ENCODE peak calls at places on chromosomes 4 and X, in four cellular contexts. One of them, this sample, is unnamed.

GRCh38 chr4:181976743-181977142 is 266.5 kb upstream of the TENM3 start:
- DNase-seq in heart left ventricle: no peak
- DNase-seq in spleen: no peak
- DNase-seq in K562: no peak
- DNase-seq in this sample: no peak

GRCh38 chr4:186027405-186027804 is 41.6 kb upstream of the TLR3 start:
- DNase-seq in heart left ventricle: no peak
- DNase-seq in spleen: no peak
- DNase-seq in K562: no peak
- DNase-seq in this sample: peak

GRCh38 chrX:661154-661553 is 30.6 kb downstream of the SHOX start:
- DNase-seq in heart left ventricle: no peak
- DNase-seq in spleen: peak
- DNase-seq in K562: no peak
- DNase-seq in this sample: no peak

GRCh38 chr4:145935253-145936141 is 3.1 kb downstream of the ZNF827 start:
- DNase-seq in heart left ventricle: peak
- DNase-seq in spleen: no peak
- DNase-seq in K562: peak
- DNase-seq in this sample: no peak

GRCh38 chrX:74449937-74450330 is 28.6 kb downstream of the SLC16A2 start:
- DNase-seq in heart left ventricle: no peak
- DNase-seq in spleen: no peak
- DNase-seq in K562: no peak
- DNase-seq in this sample: no peak

GRCh38 chr4:8169763-8170162 is 11.2 kb upstream of the ABLIM2 start:
- DNase-seq in heart left ventricle: no peak
- DNase-seq in spleen: no peak
- DNase-seq in K562: no peak
- DNase-seq in this sample: no peak

GRCh38 chr4:137510866-137511265 is 21.4 kb downstream of the PCDH18 start:
- DNase-seq in heart left ventricle: no peak
- DNase-seq in spleen: no peak
- DNase-seq in K562: no peak
- DNase-seq in this sample: no peak

GRCh38 chr4:170051402-170051801 is 25.2 kb upstream of the MFAP3L start:
- DNase-seq in heart left ventricle: no peak
- DNase-seq in spleen: no peak
- DNase-seq in K562: no peak
- DNase-seq in this sample: no peak

GRCh38 chr4:137519406-137519805 is 12.9 kb downstream of the PCDH18 start:
- DNase-seq in heart left ventricle: no peak
- DNase-seq in spleen: no peak
- DNase-seq in K562: no peak
- DNase-seq in this sample: no peak

GRCh38 chr4:183178201-183178600 is 79.1 kb downstream of the WWC2 start:
- DNase-seq in heart left ventricle: no peak
- DNase-seq in spleen: no peak
- DNase-seq in K562: no peak
- DNase-seq in this sample: no peak

GRCh38 chr4:110540606-110541440 is 64.9 kb downstream of the ENPEP start:
- DNase-seq in heart left ventricle: no peak
- DNase-seq in spleen: no peak
- DNase-seq in K562: no peak
- DNase-seq in this sample: no peak

GRCh38 chrX:71085900-71086299 is 9.8 kb upstream of the FOXO4 start:
- DNase-seq in heart left ventricle: no peak
- DNase-seq in spleen: peak
- DNase-seq in K562: no peak
- DNase-seq in this sample: no peak

GRCh38 chr4:123024710-123025109 is 102.3 kb upstream of the NUDT6 start:
- DNase-seq in heart left ventricle: no peak
- DNase-seq in spleen: no peak
- DNase-seq in K562: no peak
- DNase-seq in this sample: no peak

GRCh38 chrX:15269618-15270521 is at the start of gene ASB9:
- DNase-seq in heart left ventricle: peak
- DNase-seq in spleen: no peak
- DNase-seq in K562: peak
- DNase-seq in this sample: no peak

GRCh38 chr4:23242962-23243361 is 550.2 kb downstream of the GBA3 start:
- DNase-seq in heart left ventricle: no peak
- DNase-seq in spleen: no peak
- DNase-seq in K562: no peak
- DNase-seq in this sample: no peak

GRCh38 chrX:5644786-5645185 is 583.9 kb downstream of the NLGN4X start:
- DNase-seq in heart left ventricle: no peak
- DNase-seq in spleen: no peak
- DNase-seq in K562: no peak
- DNase-seq in this sample: no peak

GRCh38 chrX:136625246-136625645 is 22.7 kb upstream of the CD40LG start:
- DNase-seq in heart left ventricle: no peak
- DNase-seq in spleen: no peak
- DNase-seq in K562: no peak
- DNase-seq in this sample: no peak

GRCh38 chrX:6959006-6959405 is 188.5 kb upstream of the STS start:
- DNase-seq in heart left ventricle: no peak
- DNase-seq in spleen: no peak
- DNase-seq in K562: no peak
- DNase-seq in this sample: no peak

GRCh38 chr4:779555-779954 is 46.4 kb downstream of the CPLX1 start:
- DNase-seq in heart left ventricle: no peak
- DNase-seq in spleen: no peak
- DNase-seq in K562: no peak
- DNase-seq in this sample: no peak

GRCh38 chr4:159101983-159102622 is 776 bp upstream of the RAPGEF2 start:
- DNase-seq in heart left ventricle: no peak
- DNase-seq in spleen: no peak
- DNase-seq in K562: no peak
- DNase-seq in this sample: no peak

GRCh38 chrX:82141942-82142341 is 940.0 kb downstream of the SH3BGRL start:
- DNase-seq in heart left ventricle: no peak
- DNase-seq in spleen: no peak
- DNase-seq in K562: no peak
- DNase-seq in this sample: no peak

GRCh38 chrX:119573840-119574393 is 446 bp upstream of the UBE2A start:
- DNase-seq in heart left ventricle: peak
- DNase-seq in spleen: no peak
- DNase-seq in K562: peak
- DNase-seq in this sample: no peak

GRCh38 chr4:7392438-7393374 is 42.0 kb downstream of the PSAPL1 start:
- DNase-seq in heart left ventricle: no peak
- DNase-seq in spleen: peak
- DNase-seq in K562: peak
- DNase-seq in this sample: peak

GRCh38 chr4:89249716-89250361 is 57.8 kb downstream of the GPRIN3 start:
- DNase-seq in heart left ventricle: no peak
- DNase-seq in spleen: no peak
- DNase-seq in K562: no peak
- DNase-seq in this sample: no peak

GRCh38 chr4:26171953-26172352 is 148.9 kb upstream of the RBPJ start:
- DNase-seq in heart left ventricle: no peak
- DNase-seq in spleen: no peak
- DNase-seq in K562: no peak
- DNase-seq in this sample: no peak

GRCh38 chr4:155377281-155377680 is 516 bp upstream of the MAP9 start:
- DNase-seq in heart left ventricle: no peak
- DNase-seq in spleen: no peak
- DNase-seq in K562: no peak
- DNase-seq in this sample: no peak

GRCh38 chr4:155371432-155372043 is 5.2 kb downstream of the MAP9 start:
- DNase-seq in heart left ventricle: no peak
- DNase-seq in spleen: no peak
- DNase-seq in K562: peak
- DNase-seq in this sample: no peak

DNA sequence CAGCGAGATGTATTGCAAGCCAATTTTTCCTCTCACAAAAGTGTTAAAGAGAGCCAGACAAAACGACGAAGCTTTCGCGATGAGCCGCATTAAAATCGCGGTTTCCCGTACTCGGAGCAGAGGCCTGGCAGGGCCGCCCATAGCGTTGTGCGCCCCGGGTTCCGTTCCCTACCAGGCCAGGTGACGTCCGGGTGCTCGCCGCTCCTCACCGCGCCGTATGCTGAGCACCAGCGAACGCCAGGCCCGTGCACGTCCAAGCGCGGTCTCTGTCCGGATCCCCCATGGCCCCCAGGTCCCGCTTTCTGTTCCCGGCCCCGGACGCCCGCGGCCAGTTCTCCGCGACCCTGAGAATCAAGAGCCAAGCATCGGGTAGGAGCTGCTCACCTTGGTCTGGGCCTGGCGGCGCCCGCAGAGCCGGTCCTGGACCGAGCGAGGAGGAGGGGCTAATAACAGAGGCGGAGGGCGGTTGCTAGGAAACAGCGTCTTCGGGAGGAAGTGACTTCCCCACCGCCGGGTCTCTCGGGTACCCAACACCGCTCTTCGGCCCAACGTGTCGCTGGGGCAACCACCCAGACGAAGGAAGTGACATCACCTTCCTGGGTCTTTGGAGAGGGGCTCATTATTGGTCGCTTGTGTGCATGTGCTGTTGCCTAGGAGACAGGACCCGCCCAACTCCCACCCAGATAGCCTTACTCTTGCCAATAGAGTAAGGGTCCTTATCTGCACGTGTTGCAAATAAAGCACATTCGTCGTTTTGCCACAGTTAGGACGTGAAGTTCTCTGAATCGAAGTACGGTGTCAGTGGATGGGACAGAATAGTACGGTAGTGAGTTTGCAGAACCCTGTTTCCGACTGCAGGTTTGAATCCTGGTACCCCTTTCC is at the start of gene MAP9:
- DNase-seq in heart left ventricle: peak
- DNase-seq in spleen: peak
- DNase-seq in K562: peak
- DNase-seq in this sample: no peak
- TF ChIP-seq POLR2A in heart left ventricle: no peak
- TF ChIP-seq POLR2A in spleen: no peak
- TF ChIP-seq POLR2A in K562: no peak
- TF ChIP-seq POLR2A in this sample: no peak

GRCh38 chrX:118513120-118513899 is 17.7 kb downstream of the DOCK11 start:
- DNase-seq in heart left ventricle: no peak
- DNase-seq in spleen: no peak
- DNase-seq in K562: no peak
- DNase-seq in this sample: no peak

GRCh38 chrX:118508221-118508620 is 12.6 kb downstream of the DOCK11 start:
- DNase-seq in heart left ventricle: no peak
- DNase-seq in spleen: no peak
- DNase-seq in K562: no peak
- DNase-seq in this sample: no peak

GRCh38 chrX:118510076-118510475 is 14.5 kb downstream of the DOCK11 start:
- DNase-seq in heart left ventricle: no peak
- DNase-seq in spleen: no peak
- DNase-seq in K562: no peak
- DNase-seq in this sample: peak

GRCh38 chrX:118507766-118508165 is 12.2 kb downstream of the DOCK11 start:
- DNase-seq in heart left ventricle: no peak
- DNase-seq in spleen: no peak
- DNase-seq in K562: no peak
- DNase-seq in this sample: no peak

DNA sequence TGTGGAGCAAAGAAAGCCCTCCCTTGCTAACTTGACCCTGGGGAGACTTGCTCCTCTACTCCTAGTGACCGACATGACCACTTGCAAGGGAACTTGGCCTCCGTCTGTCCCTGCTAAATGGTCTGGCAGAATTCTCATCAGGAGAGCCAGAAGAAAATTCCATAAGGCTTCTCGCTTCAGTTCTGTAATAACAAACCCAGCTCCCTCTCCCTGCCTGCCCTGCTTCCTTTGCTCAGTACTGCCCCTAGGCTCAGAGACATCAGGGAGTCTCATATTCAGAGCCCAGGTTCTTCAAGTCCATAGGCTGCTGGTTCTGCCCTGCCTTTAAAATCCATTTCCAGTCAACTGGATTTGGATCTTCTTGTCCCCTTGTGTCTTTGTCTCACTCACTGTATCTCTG is 13.1 kb downstream of the DOCK11 start:
- DNase-seq in heart left ventricle: no peak
- DNase-seq in spleen: no peak
- DNase-seq in K562: no peak
- DNase-seq in this sample: no peak
- TF ChIP-seq CTCF in heart left ventricle: no peak
- TF ChIP-seq CTCF in spleen: no peak
- TF ChIP-seq CTCF in K562: no peak
- TF ChIP-seq CTCF in this sample: no peak

GRCh38 chr4:10093801-10094552 is 22.6 kb downstream of the WDR1 start:
- DNase-seq in heart left ventricle: no peak
- DNase-seq in spleen: no peak
- DNase-seq in K562: no peak
- DNase-seq in this sample: no peak

GRCh38 chr4:10096201-10096975 is 20.2 kb downstream of the WDR1 start:
- DNase-seq in heart left ventricle: peak
- DNase-seq in spleen: peak
- DNase-seq in K562: peak
- DNase-seq in this sample: no peak

GRCh38 chr4:10095296-10095991 is 21.2 kb downstream of the WDR1 start:
- DNase-seq in heart left ventricle: no peak
- DNase-seq in spleen: no peak
- DNase-seq in K562: no peak
- DNase-seq in this sample: no peak

GRCh38 chr4:10093273-10093621 is 23.4 kb downstream of the WDR1 start:
- DNase-seq in heart left ventricle: no peak
- DNase-seq in spleen: no peak
- DNase-seq in K562: no peak
- DNase-seq in this sample: no peak

DNA sequence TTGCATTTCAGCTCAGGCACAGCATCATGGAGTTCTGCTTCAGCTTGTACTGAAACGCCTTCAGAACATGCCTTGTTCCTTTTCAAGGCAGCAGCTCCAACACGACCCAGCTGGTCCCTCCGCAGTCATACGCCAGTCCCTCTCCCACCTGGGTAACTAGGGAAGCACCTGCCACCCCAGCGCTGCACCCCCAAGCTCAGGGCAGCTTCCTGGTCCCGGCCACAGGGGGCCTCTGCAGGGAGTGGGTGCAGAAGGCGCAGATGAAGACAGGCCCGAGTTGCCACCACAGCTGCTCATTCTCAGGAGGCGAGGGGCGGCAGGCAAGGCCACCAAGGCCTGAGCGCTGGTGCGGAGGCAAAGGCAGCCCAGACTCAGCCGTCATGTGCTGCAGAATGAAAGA is 21.8 kb downstream of the WDR1 start:
- DNase-seq in heart left ventricle: no peak
- DNase-seq in spleen: no peak
- DNase-seq in K562: no peak
- DNase-seq in this sample: no peak
- H3K4me3 ChIP-seq in heart left ventricle: no peak
- H3K4me3 ChIP-seq in spleen: no peak
- H3K4me3 ChIP-seq in K562: no peak
- H3K4me3 ChIP-seq in this sample: no peak

DNA sequence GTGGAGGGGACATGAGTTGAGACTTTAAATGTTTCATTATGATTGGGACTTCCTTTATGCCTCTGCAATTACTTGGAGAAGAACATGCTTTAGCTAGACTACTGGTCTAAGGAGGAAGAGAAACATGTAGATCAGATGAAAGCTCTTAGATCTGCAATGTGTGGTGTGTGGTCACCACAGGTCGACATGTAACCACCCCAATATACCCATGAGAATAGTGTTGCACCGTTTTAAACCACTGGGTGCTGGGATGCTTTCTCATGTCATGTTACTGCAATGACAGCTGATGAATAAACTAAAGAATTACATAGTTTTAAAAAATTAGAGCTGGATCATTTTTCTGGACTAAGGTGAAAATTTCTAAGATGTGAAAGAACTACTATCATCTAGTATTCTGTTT is 1039.7 kb downstream of the RAPGEF2 start:
- DNase-seq in heart left ventricle: no peak
- DNase-seq in spleen: no peak
- DNase-seq in K562: no peak
- DNase-seq in this sample: no peak
- TF ChIP-seq POLR2A in heart left ventricle: no peak
- TF ChIP-seq POLR2A in spleen: no peak
- TF ChIP-seq POLR2A in K562: no peak
- TF ChIP-seq POLR2A in this sample: no peak